ENCODE peak calls at places on chromosome 15, in ten cellular contexts. P, J, K, T, Y, Z, M, G, X and R are unnamed samples.

GRCh38 chr15:76844096-76844495 is 61.0 kb downstream of the SCAPER start:
- DNase-seq in P (no peak), J (no peak), K (no peak), T (no peak), Y (no peak), Z (no peak), M (peak; percentile 26), G (peak; percentile 28), X (no peak), R (no peak)

GRCh38 chr15:40250771-40251454 is 12.1 kb downstream of the PAK6 start:
- DNase-seq in P (no peak), J (no peak), K (no peak), T (no peak), Y (no peak), Z (no peak), M (no peak), G (no peak), X (no peak), R (no peak)

GRCh38 chr15:63923993-63924950 is 90.5 kb upstream of the HERC1 start:
- DNase-seq in P (no peak), J (no peak), K (peak; percentile 5), T (no peak), Y (no peak), Z (no peak), M (no peak), G (peak; percentile 52), X (no peak), R (no peak)

GRCh38 chr15:97730315-97730714 is 230.2 kb upstream of the ARRDC4 start:
- DNase-seq in P (no peak), J (no peak), K (no peak), T (no peak), Y (no peak), Z (no peak), M (no peak), G (no peak), X (no peak), R (no peak)

GRCh38 chr15:63601026-63601726 is 4.0 kb downstream of the FBXL22 start:
- DNase-seq in P (peak; percentile 65), J (peak; percentile 51), K (no peak), T (peak; percentile 46), Y (no peak), Z (no peak), M (peak; percentile 20), G (peak; percentile 46), X (peak; percentile 49), R (no peak)

GRCh38 chr15:86609275-86609674 is 529.6 kb downstream of the AGBL1 start:
- DNase-seq in P (no peak), J (no peak), K (no peak), T (no peak), Y (no peak), Z (no peak), M (no peak), G (no peak), X (no peak), R (no peak)

GRCh38 chr15:92599394-92599970 is 56.1 kb downstream of the FAM174B start:
- DNase-seq in P (no peak), J (no peak), K (no peak), T (no peak), Y (no peak), Z (no peak), M (peak; percentile 49), G (peak; percentile 55), X (no peak), R (no peak)

GRCh38 chr15:85500060-85500708 is 119.8 kb downstream of the AKAP13 start:
- DNase-seq in P (no peak), J (no peak), K (no peak), T (no peak), Y (no peak), Z (no peak), M (no peak), G (no peak), X (no peak), R (no peak)

GRCh38 chr15:88004379-88004778 is 252.2 kb downstream of the NTRK3 start:
- DNase-seq in P (no peak), J (no peak), K (no peak), T (no peak), Y (no peak), Z (no peak), M (no peak), G (no peak), X (no peak), R (no peak)

GRCh38 chr15:64842986-64843561 is 1.4 kb downstream of the PLEKHO2 start:
- DNase-seq in P (peak; percentile 62), J (no peak), K (no peak), T (no peak), Y (no peak), Z (no peak), M (peak; percentile 74), G (peak; percentile 72), X (no peak), R (no peak)

GRCh38 chr15:81865850-81866537 is 179.8 kb downstream of the MEX3B start:
- DNase-seq in P (no peak), J (no peak), K (no peak), T (no peak), Y (no peak), Z (no peak), M (no peak), G (no peak), X (no peak), R (no peak)

GRCh38 chr15:28456476-28457395 is 76.0 kb downstream of the GOLGA8G start:
- DNase-seq in P (no peak), J (no peak), K (no peak), T (no peak), Y (no peak), Z (no peak), M (no peak), G (no peak), X (peak; percentile 9), R (no peak)

GRCh38 chr15:77633913-77634265 is 1.2 kb upstream of the LINGO1 start:
- DNase-seq in P (no peak), J (no peak), K (no peak), T (no peak), Y (no peak), Z (no peak), M (no peak), G (no peak), X (no peak), R (no peak)

GRCh38 chr15:36506733-36507356 is 72.6 kb upstream of the CDIN1 start:
- DNase-seq in P (no peak), J (no peak), K (no peak), T (peak; percentile 0), Y (no peak), Z (no peak), M (no peak), G (no peak), X (no peak), R (peak; percentile 97)

GRCh38 chr15:67521770-67522568 is 1.0 kb downstream of the C15orf61 start:
- DNase-seq in P (peak; percentile 39), J (no peak), K (peak; percentile 30), T (no peak), Y (no peak), Z (no peak), M (peak; percentile 40), G (peak; percentile 57), X (no peak), R (no peak)

GRCh38 chr15:91926871-91927270 is 73.4 kb downstream of the SLCO3A1 start:
- DNase-seq in P (no peak), J (no peak), K (peak; percentile 43), T (no peak), Y (no peak), Z (no peak), M (peak; percentile 70), G (no peak), X (no peak), R (no peak)

GRCh38 chr15:64865998-64866520 is 24.3 kb downstream of the PLEKHO2 start:
- DNase-seq in P (peak; percentile 79), J (no peak), K (no peak), T (no peak), Y (no peak), Z (no peak), M (peak; percentile 35), G (peak; percentile 99), X (no peak), R (no peak)

GRCh38 chr15:81254277-81255265 is 57.9 kb downstream of the IL16 start:
- DNase-seq in P (no peak), J (no peak), K (no peak), T (no peak), Y (no peak), Z (no peak), M (no peak), G (no peak), X (no peak), R (no peak)

GRCh38 chr15:85168642-85169173 is 187.1 kb downstream of the PDE8A start:
- DNase-seq in P (peak; percentile 18), J (peak; percentile 2), K (no peak), T (peak; percentile 83), Y (no peak), Z (peak; percentile 55), M (no peak), G (peak; percentile 10), X (peak; percentile 22), R (peak; percentile 24)

GRCh38 chr15:94029495-94029894 is 201.9 kb upstream of the MCTP2 start:
- DNase-seq in P (no peak), J (no peak), K (no peak), T (no peak), Y (no peak), Z (no peak), M (no peak), G (peak; percentile 55), X (no peak), R (no peak)

GRCh38 chr15:48244923-48245322 is 38.8 kb downstream of the SLC12A1 start:
- DNase-seq in P (no peak), J (no peak), K (no peak), T (no peak), Y (no peak), Z (no peak), M (peak; percentile 65), G (peak; percentile 3), X (no peak), R (no peak)

GRCh38 chr15:43948691-43949325 is 122.0 kb downstream of the WDR76 start:
- DNase-seq in P (no peak), J (no peak), K (no peak), T (no peak), Y (no peak), Z (no peak), M (no peak), G (no peak), X (no peak), R (no peak)

GRCh38 chr15:71807125-71807629 is 3.2 kb upstream of the NR2E3 start:
- DNase-seq in P (no peak), J (no peak), K (no peak), T (no peak), Y (no peak), Z (no peak), M (no peak), G (no peak), X (no peak), R (no peak)

GRCh38 chr15:38690737-38691332 is 126.2 kb upstream of the RASGRP1 start:
- DNase-seq in P (peak; percentile 39), J (peak; percentile 13), K (peak; percentile 6), T (peak; percentile 62), Y (peak; percentile 2), Z (peak; percentile 32), M (peak; percentile 84), G (peak; percentile 76), X (peak; percentile 73), R (peak; percentile 53)

GRCh38 chr15:77867266-77868047 is 210.1 kb downstream of the TBC1D2B start:
- DNase-seq in P (no peak), J (no peak), K (no peak), T (no peak), Y (no peak), Z (no peak), M (no peak), G (peak; percentile 11), X (no peak), R (no peak)

GRCh38 chr15:40743921-40744809 is 10.9 kb downstream of the RMDN3 start:
- DNase-seq in P (peak; percentile 60), J (no peak), K (no peak), T (no peak), Y (no peak), Z (no peak), M (peak; percentile 80), G (peak; percentile 73), X (no peak), R (no peak)

GRCh38 chr15:29066310-29066709 is 180.5 kb downstream of the APBA2 start:
- DNase-seq in P (no peak), J (no peak), K (no peak), T (no peak), Y (no peak), Z (no peak), M (no peak), G (no peak), X (no peak), R (no peak)

GRCh38 chr15:69509131-69509530 is 56.5 kb downstream of the RPLP1 start:
- DNase-seq in P (peak; percentile 24), J (no peak), K (no peak), T (no peak), Y (no peak), Z (no peak), M (no peak), G (no peak), X (no peak), R (no peak)